ENCODE peak calls at places on chromosomes 1 and 21, in ten cellular contexts. I, P, N, B, G, H, F, S, M and K are unnamed samples. For H3K36me3, the result is how much of the 10 kb centered on the place peaks cover.

GRCh38 chr21:22231013-22231412 is 1232.8 kb downstream of the NCAM2 start:
- DNase-seq in M (no peak), F (no peak), S (no peak), G (no peak), I (no peak), H (no peak), B (no peak), P (no peak), N (no peak), K (no peak)

GRCh38 chr1:65395887-65396612 is 24.4 kb upstream of the LEPR start:
- DNase-seq in P (no peak), S (no peak), F (no peak), I (no peak), H (no peak), N (no peak), B (no peak), G (no peak), M (no peak), K (peak)

GRCh38 chr1:226711976-226712778 is 26.9 kb downstream of the ITPKB start:
- DNase-seq in I (no peak), B (no peak), P (no peak), N (no peak), G (no peak), H (peak), S (no peak), M (no peak), F (no peak), K (no peak)

GRCh38 chr1:151238467-151238739 is 16.1 kb upstream of the PSMD4 start:
- DNase-seq in B (peak), I (no peak), G (no peak), M (no peak), P (no peak), S (no peak), H (no peak), F (no peak), N (no peak), K (peak)

GRCh38 chr1:174301295-174302077 is 142.2 kb downstream of the RABGAP1L start:
- DNase-seq in G (no peak), F (no peak), N (no peak), S (no peak), P (no peak), H (no peak), M (no peak), I (no peak), B (no peak), K (no peak)

GRCh38 chr1:178393370-178393769 is 103.4 kb downstream of the CLEC20A start:
- DNase-seq in B (no peak), I (no peak), H (no peak), S (no peak), P (no peak), G (no peak), F (no peak), M (no peak), N (no peak), K (no peak)

GRCh38 chr1:4527819-4528218 is 126.6 kb upstream of the AJAP1 start:
- DNase-seq in N (no peak), G (no peak), M (no peak), H (no peak), S (no peak), I (no peak), F (no peak), P (peak), B (no peak), K (no peak)

GRCh38 chr1:220768127-220768601 is 18.5 kb upstream of the MTARC1 start:
- DNase-seq in I (no peak), S (no peak), G (no peak), B (no peak), H (no peak), N (no peak), P (peak), F (no peak), M (no peak), K (no peak)

GRCh38 chr21:29386803-29387202 is 88.1 kb downstream of the BACH1 start:
- DNase-seq in S (no peak), N (no peak), B (no peak), G (no peak), I (no peak), P (no peak), M (no peak), F (no peak), H (no peak), K (peak)

GRCh38 chr1:151837841-151838490 is 1.7 kb downstream of the C2CD4D start:
- DNase-seq in H (no peak), P (no peak), I (no peak), N (peak), M (no peak), B (no peak), F (no peak), G (no peak), S (no peak), K (no peak)

GRCh38 chr21:35150562-35151226 is 101.6 kb upstream of the RUNX1 start:
- DNase-seq in S (no peak), I (no peak), G (no peak), P (no peak), B (no peak), H (no peak), N (no peak), M (no peak), F (no peak), K (peak)

GRCh38 chr1:147665521-147665920 is 4.8 kb downstream of the ACP6 start:
- DNase-seq in H (no peak), S (no peak), I (no peak), M (no peak), G (no peak), B (no peak), N (no peak), P (no peak), F (no peak), K (no peak)

GRCh38 chr1:121522061-121522759 is 337.4 kb downstream of the SRGAP2C start:
- DNase-seq in S (no peak), F (no peak), N (no peak), B (peak), I (no peak), G (no peak), H (no peak), M (peak), P (no peak), K (no peak)

GRCh38 chr21:44082648-44083436 is 24.4 kb upstream of the PWP2 start:
- DNase-seq in I (no peak), H (no peak), M (peak), S (no peak), F (no peak), N (no peak), B (no peak), G (no peak), P (no peak), K (peak)

GRCh38 chr1:9890224-9890731 is 19.8 kb downstream of the CTNNBIP1 start:
- DNase-seq in P (peak), N (no peak), H (no peak), F (peak), B (peak), M (peak), S (no peak), I (no peak), G (peak), K (peak)

GRCh38 chr1:236304682-236305081 is 22.9 kb upstream of the ERO1B start:
- DNase-seq in S (no peak), G (no peak), N (no peak), I (no peak), B (no peak), M (no peak), H (no peak), F (no peak), P (no peak), K (no peak)

GRCh38 chr1:236301080-236301957 is 19.6 kb upstream of the ERO1B start:
- DNase-seq in P (no peak), F (no peak), H (no peak), G (no peak), N (no peak), S (no peak), I (no peak), B (no peak), M (no peak), K (no peak)

GRCh38 chr1:236302941-236303340 is 21.2 kb upstream of the ERO1B start:
- DNase-seq in I (no peak), N (no peak), G (no peak), B (no peak), P (no peak), F (no peak), S (no peak), M (no peak), H (no peak), K (peak)

GRCh38 chr1:236301958-236302335 is 20.2 kb upstream of the ERO1B start:
- DNase-seq in M (peak), B (no peak), S (no peak), P (no peak), G (no peak), H (no peak), I (no peak), F (no peak), N (no peak), K (no peak)

GRCh38 chr1:236303675-236304074 is 21.9 kb upstream of the ERO1B start:
- DNase-seq in S (no peak), P (no peak), F (no peak), G (no peak), I (no peak), M (no peak), H (no peak), B (no peak), N (no peak), K (peak)
- TF ChIP-seq CTCF in S (no peak), P (no peak), F (no peak), G (no peak), I (no peak), M (no peak), H (no peak), B (no peak), N (no peak), K (no peak)

GRCh38 chr21:45339430-45340405 is 52.0 kb upstream of the POFUT2 start:
- DNase-seq in N (peak), B (no peak), S (no peak), M (no peak), I (no peak), F (peak), G (no peak), H (no peak), P (no peak), K (no peak)
- H3K4me3 ChIP-seq in N (no peak), B (no peak), S (no peak), M (no peak), I (no peak), F (no peak), G (no peak), H (no peak), P (no peak), K (no peak)

GRCh38 chr1:81950037-81950436 is 149.3 kb downstream of the ADGRL2 start:
- DNase-seq in B (no peak), S (no peak), M (no peak), I (no peak), H (no peak), N (no peak), G (no peak), P (no peak), F (no peak), K (no peak)

GRCh38 chr1:81950845-81951244 is 150.1 kb downstream of the ADGRL2 start:
- DNase-seq in H (no peak), G (no peak), N (no peak), S (no peak), P (no peak), F (no peak), I (no peak), B (no peak), M (no peak), K (no peak)

GRCh38 chr1:81949421-81949820 is 148.7 kb downstream of the ADGRL2 start:
- DNase-seq in I (no peak), P (no peak), N (no peak), M (no peak), B (no peak), G (no peak), S (no peak), F (no peak), H (no peak), K (peak)

GRCh38 chr1:81954388-81955023 is 153.8 kb downstream of the ADGRL2 start:
- DNase-seq in M (no peak), I (no peak), H (no peak), P (no peak), G (no peak), S (no peak), B (no peak), F (no peak), N (no peak), K (peak)
- H3K36me3 ChIP-seq in M (under half), I (under half), H (under half), P (under half), G (under half), S (under half), B (under half), F (under half), N (under half), K (under half)

DNA sequence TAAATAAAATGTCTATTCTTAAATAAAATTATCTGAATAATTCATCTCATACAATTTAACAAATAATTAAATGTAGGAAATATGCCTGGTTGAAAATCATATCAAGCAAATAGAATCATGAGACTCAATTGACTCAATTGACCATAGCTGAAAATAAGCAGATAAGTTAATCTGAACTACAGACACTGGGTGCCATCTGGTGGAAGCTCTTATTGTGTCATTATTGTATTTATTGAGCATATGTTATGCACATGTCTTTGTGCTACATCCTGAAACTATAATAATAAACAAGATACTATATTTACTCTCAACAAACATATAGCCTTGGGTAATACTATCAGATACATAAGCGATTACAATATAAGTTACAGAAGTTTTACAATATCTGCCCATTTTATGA is 41.0 kb downstream of the BRINP3 start:
- DNase-seq in G (no peak), M (no peak), S (no peak), P (no peak), N (no peak), B (no peak), F (no peak), I (peak), H (no peak), K (peak)
- TF ChIP-seq CTCF in G (no peak), M (no peak), S (no peak), P (no peak), N (no peak), B (peak), F (no peak), I (peak), H (peak), K (no peak)

GRCh38 chr1:53733447-53733931 is 5.5 kb downstream of the GLIS1 start:
- DNase-seq in B (no peak), G (no peak), S (no peak), N (no peak), I (no peak), M (no peak), P (no peak), F (no peak), H (no peak), K (no peak)

GRCh38 chr1:53731779-53732305 is 7.1 kb downstream of the GLIS1 start:
- DNase-seq in P (no peak), M (no peak), I (no peak), F (no peak), N (no peak), H (no peak), B (no peak), G (no peak), S (no peak), K (no peak)

GRCh38 chr1:53732409-53732808 is 6.6 kb downstream of the GLIS1 start:
- DNase-seq in P (no peak), S (no peak), H (no peak), B (no peak), N (no peak), G (no peak), I (no peak), F (no peak), M (no peak), K (no peak)

GRCh38 chr1:53733975-53734649 is 4.9 kb downstream of the GLIS1 start:
- DNase-seq in S (no peak), G (no peak), F (no peak), M (no peak), B (no peak), H (no peak), I (peak), N (no peak), P (no peak), K (peak)

DNA sequence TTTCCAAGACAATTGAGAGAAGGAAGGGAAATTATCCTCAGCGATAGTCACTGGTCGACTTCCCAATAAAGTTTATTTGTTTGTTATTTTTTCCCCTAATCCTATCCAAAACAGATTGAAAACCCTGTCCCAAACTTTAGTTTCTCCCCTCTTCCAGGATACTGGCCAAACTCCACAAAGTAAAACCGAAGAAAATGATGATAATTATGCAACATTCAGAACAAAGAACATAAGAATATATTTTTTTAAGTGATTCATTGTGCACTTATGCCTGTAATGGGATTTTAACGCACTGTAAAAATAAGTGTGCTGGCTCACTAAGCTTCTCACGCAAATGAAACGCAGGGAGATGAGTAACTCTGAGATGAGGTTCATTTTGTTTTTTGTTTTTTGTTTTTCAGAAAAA is 6.0 kb downstream of the GLIS1 start:
- DNase-seq in P (no peak), H (no peak), S (no peak), G (no peak), I (no peak), B (peak), F (no peak), N (no peak), M (no peak), K (no peak)
- H3K4me3 ChIP-seq in P (no peak), H (no peak), S (no peak), G (no peak), I (no peak), B (no peak), F (no peak), N (no peak), M (no peak), K (no peak)

GRCh38 chr1:200468264-200469001 is 58.6 kb upstream of the ZNF281 start:
- DNase-seq in H (no peak), F (no peak), P (no peak), S (no peak), B (no peak), M (no peak), N (no peak), I (no peak), G (no peak), K (peak)
- H3K36me3 ChIP-seq in H (under half), F (under half), P (under half), S (under half), B (under half), M (under half), N (under half), I (under half), G (under half), K (under half)

GRCh38 chr1:87279201-87279860 is 49.3 kb upstream of the LMO4 start:
- DNase-seq in F (no peak), I (no peak), H (no peak), P (no peak), S (no peak), B (no peak), M (no peak), G (peak), N (no peak), K (no peak)

GRCh38 chr1:87278791-87279190 is 49.9 kb upstream of the LMO4 start:
- DNase-seq in B (no peak), M (no peak), F (no peak), H (no peak), P (no peak), G (no peak), N (no peak), S (no peak), I (no peak), K (no peak)

GRCh38 chr1:87284456-87285240 is 44.0 kb upstream of the LMO4 start:
- DNase-seq in B (no peak), S (no peak), I (no peak), G (no peak), H (no peak), M (no peak), F (no peak), N (no peak), P (no peak), K (no peak)

GRCh38 chr1:87274851-87275250 is 53.8 kb upstream of the LMO4 start:
- DNase-seq in H (no peak), N (no peak), I (no peak), B (no peak), M (no peak), G (no peak), P (no peak), S (no peak), F (no peak), K (peak)

GRCh38 chr1:87279966-87280535 is 48.6 kb upstream of the LMO4 start:
- DNase-seq in G (no peak), S (no peak), H (no peak), M (no peak), N (no peak), B (no peak), F (no peak), P (no peak), I (no peak), K (peak)
- TF ChIP-seq CTCF in G (no peak), S (no peak), H (no peak), M (no peak), N (no peak), B (no peak), F (no peak), P (no peak), I (peak), K (no peak)

GRCh38 chr1:63557365-63557987 is 34.2 kb downstream of the EFCAB7 start:
- DNase-seq in F (no peak), G (no peak), I (peak), B (no peak), S (no peak), N (no peak), M (peak), P (no peak), H (no peak), K (peak)
- H3K4me3 ChIP-seq in F (no peak), G (no peak), I (no peak), B (no peak), S (no peak), N (no peak), M (no peak), P (no peak), H (no peak), K (no peak)

DNA sequence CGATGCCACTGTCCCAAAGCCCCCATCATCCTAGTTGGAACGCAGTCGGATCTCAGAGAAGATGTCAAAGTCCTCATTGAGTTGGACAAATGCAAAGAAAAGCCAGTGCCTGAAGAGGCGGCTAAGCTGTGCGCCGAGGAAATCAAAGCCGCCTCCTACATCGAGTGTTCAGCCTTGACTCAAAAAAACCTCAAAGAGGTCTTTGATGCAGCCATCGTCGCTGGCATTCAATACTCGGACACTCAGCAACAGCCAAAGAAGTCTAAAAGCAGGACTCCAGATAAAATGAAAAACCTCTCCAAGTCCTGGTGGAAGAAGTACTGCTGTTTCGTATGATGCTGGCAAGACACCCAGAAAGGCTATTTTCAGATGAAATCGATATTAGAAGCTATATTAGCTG is 8.1 kb downstream of the RHOU start:
- DNase-seq in I (no peak), G (no peak), N (no peak), H (no peak), M (no peak), S (no peak), P (no peak), B (no peak), F (no peak), K (no peak)
- H3K36me3 ChIP-seq in I (under half), G (under half), N (under half), H (under half), M (under half), S (under half), P (under half), B (under half), F (under half), K (under half)

GRCh38 chr1:219215477-219215876 is 41.8 kb downstream of the LYPLAL1 start:
- DNase-seq in N (no peak), G (no peak), B (no peak), F (no peak), M (no peak), I (no peak), S (no peak), P (no peak), H (no peak), K (peak)

GRCh38 chr1:219220945-219221344 is 47.3 kb downstream of the LYPLAL1 start:
- DNase-seq in F (no peak), M (no peak), N (no peak), H (no peak), G (no peak), P (no peak), I (no peak), B (no peak), S (no peak), K (no peak)
- TF ChIP-seq CTCF in F (no peak), M (no peak), N (no peak), H (no peak), G (peak), P (no peak), I (no peak), B (no peak), S (no peak), K (no peak)